ENCODE peak calls at places on chromosomes 3 and 15, in six cellular contexts. C is A549, D is endothelial cell of umbilical vein, H is GM12878, X is HepG2, N is K562. E is an unnamed sample.

GRCh38 chr3:42736081-42736480 is 33.5 kb upstream of the HHATL start:
- DNase-seq in C (no peak), D (no peak), H (no peak), X (no peak), N (no peak), E (no peak)

GRCh38 chr3:28575748-28576589 is 227.3 kb upstream of the AZI2 start:
- DNase-seq in C (no peak), D (no peak), H (no peak), X (no peak), N (no peak), E (no peak)

GRCh38 chr15:62253294-62253693 is 88.2 kb upstream of the C2CD4B start:
- DNase-seq in C (no peak), D (peak; percentile 23), H (no peak), X (no peak), N (no peak), E (peak; percentile 2)

GRCh38 chr3:7385635-7386034 is 524.7 kb downstream of the GRM7 start:
- DNase-seq in C (no peak), D (no peak), H (no peak), X (no peak), N (no peak), E (no peak)

GRCh38 chr3:156772588-156773206 is 53.5 kb upstream of the LEKR1 start:
- DNase-seq in C (no peak), D (peak; percentile 58), H (no peak), X (no peak), N (no peak), E (no peak)

GRCh38 chr3:182460303-182460702 is 333.0 kb upstream of the ATP11B start:
- DNase-seq in C (no peak), D (no peak), H (no peak), X (no peak), N (peak; percentile 49), E (no peak)

GRCh38 chr15:31197497-31198414 is 96.2 kb upstream of the TRPM1 start:
- DNase-seq in C (no peak), D (peak; percentile 43), H (peak; percentile 47), X (peak; percentile 33), N (peak; percentile 59), E (peak; percentile 57)

GRCh38 chr15:66515901-66516322 is 10.8 kb downstream of the ZWILCH start:
- DNase-seq in C (no peak), D (peak; percentile 35), H (no peak), X (no peak), N (no peak), E (no peak)

GRCh38 chr3:40930131-40930538 is 269.2 kb upstream of the CTNNB1 start:
- DNase-seq in C (no peak), D (no peak), H (no peak), X (peak; percentile 64), N (peak; percentile 14), E (peak; percentile 10)

GRCh38 chr15:38112406-38112805 is 140.2 kb upstream of the SPRED1 start:
- DNase-seq in C (no peak), D (no peak), H (no peak), X (no peak), N (no peak), E (no peak)

GRCh38 chr3:24254649-24255048 is 240.0 kb downstream of the THRB start:
- DNase-seq in C (no peak), D (no peak), H (no peak), X (no peak), N (no peak), E (no peak)

GRCh38 chr3:71599416-71599815 is 15.9 kb upstream of the FOXP1 start:
- DNase-seq in C (no peak), D (no peak), H (no peak), X (no peak), N (no peak), E (no peak)
- TF ChIP-seq MYC in C (no peak), D (no peak), H (no peak), X (no peak), N (no peak), E (no peak)

DNA sequence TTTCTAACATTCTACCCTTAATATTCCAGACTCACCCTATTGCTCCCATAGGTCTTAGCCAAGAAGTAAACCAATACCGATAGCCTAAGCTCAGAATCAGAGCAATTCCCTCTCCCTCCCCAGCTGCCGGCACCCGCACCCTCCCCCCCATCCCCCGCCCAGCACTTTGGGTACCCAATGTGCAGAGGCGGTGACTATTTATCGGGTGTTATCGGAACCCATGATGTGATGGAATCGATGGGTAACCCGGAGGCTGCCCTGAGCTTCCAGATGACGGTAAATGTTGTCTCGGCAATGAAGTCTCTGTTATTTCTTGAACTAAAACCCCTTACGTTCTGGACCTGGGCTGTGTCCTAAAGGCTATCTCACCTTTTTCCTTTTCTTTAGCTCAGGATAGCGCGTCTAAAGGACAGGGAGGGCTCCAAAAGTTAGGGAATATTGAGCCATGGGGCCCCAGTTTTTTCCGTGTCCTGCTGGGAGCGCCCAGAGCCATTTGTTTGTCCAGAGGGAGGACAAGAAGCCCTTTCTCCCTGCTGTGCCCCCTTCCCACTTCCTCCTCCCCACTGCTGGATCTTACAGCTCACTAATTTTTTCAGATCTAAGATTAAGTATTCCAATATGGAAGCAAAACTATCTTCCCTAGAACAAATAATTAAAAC is 1.6 kb downstream of the SLITRK3 start:
- DNase-seq in C (no peak), D (no peak), H (no peak), X (no peak), N (no peak), E (no peak)
- TF ChIP-seq MAX in C (no peak), D (no peak), H (no peak), X (no peak), N (no peak), E (no peak)

DNA sequence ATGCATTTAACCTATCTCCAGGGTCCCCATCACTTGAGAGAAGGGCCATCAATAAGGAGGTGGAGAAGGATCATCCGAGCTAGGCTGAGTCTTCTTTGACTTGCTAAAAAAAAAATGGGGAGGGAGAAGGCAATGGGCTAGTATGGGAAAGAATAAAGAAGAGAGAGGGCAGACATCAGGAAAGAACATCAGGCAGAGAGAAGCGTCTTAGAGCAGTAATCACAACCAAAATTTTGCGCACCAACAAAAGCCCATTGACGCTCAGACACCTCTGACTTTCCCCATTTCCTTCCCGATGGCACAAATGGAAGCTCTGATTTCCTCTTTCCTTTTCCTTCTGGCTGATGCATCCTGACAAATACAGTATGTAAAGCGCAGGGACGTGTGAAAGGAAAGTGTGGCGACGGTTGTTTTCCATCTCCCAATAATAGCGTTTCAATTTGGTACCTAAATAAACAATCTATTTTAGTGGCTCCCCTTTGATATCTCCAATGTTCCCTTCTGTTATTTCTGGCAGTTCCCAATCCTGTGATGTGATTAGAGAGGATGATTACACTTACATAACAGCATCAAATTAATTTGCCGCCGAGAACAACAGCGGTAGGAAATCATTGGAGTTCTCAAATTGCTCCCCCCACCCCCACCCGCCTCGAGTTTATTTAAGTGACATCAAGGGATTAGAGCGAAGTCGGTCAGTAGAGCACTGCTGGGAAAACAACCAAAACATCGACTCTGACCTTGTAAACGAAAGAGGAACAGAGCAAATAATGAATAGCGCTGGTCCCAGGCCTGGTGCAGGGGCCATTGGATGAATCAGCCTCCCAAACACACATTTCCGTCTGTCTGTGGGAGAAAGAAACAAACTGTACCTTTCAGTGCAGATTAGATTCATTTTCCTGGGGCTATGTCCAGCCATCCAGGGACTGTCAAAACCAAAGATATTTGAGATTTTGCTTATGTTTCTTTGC is 273.3 kb upstream of the ICE2 start:
- DNase-seq in C (no peak), D (peak; percentile 88), H (no peak), X (peak; percentile 96), N (no peak), E (no peak)
- TF ChIP-seq MYC in C (no peak), D (no peak), H (no peak), X (no peak), N (no peak), E (no peak)

GRCh38 chr3:78846688-78847087 is 921.1 kb downstream of the ROBO1 start:
- DNase-seq in C (no peak), D (peak; percentile 61), H (no peak), X (no peak), N (no peak), E (no peak)
- TF ChIP-seq MAX in C (no peak), D (no peak), H (no peak), X (no peak), N (no peak), E (no peak)

DNA sequence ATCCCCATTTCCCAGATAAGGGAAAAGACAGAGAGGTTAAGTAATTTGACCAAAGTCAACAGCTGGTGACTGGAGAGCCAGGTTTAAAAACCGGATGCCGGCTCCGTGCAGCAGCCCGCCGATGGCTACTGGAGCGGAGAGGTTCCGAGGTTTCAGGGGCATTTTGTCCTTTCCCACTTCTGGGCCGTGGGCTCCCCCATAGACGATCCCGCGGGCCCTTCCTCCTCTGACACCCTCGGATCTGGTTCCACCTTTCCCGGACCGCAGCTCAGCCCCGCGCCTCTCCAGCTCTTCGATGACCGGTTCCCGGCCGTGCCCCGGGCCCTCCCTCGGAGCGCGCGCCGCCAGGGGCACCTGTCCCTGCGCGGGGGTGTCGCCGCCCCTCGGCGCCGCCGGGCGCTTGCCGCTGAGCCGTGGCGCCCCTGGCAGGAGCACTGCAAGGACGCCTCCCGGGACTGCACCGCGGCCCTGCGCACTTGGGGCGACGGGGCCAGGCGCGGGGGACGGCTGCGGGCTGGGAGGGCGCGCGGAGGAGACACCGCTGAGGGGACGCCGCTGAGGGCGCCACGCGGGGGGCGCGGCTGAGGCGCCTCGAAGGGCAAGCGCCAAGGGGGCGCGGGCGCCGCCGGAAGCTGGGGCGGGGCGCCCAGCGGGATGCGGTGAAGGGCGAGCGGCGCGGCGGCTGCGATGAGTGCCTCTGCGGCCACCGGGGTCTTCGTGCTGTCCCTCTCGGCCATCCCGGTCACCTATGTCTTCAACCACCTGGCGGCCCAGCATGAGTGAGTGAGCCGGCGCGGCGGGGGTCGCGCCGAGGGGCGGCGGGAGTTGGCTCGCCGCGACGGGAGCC is at the start of gene TM6SF1:
- DNase-seq in C (no peak), D (peak; percentile 45), H (no peak), X (no peak), N (peak; percentile 46), E (peak; percentile 61)
- TF ChIP-seq MYC in C (no peak), D (no peak), H (no peak), X (no peak), N (no peak), E (no peak)

E was measured in NB4.